ENCODE peak calls at places on chromosome 9, in five cellular contexts. S, R, A, H and U are unnamed samples.

GRCh38 chr9:110141118-110141797 is 66.7 kb downstream of the C9orf152 start:
- DNase-seq in A (peak), H (peak), R (peak), S (no peak), U (no peak)

GRCh38 chr9:137487454-137488329 is 28.6 kb upstream of the NSMF start:
- DNase-seq in S (no peak), H (no peak), A (peak), R (no peak), U (no peak)

GRCh38 chr9:123119566-123119965 is 86.1 kb downstream of the GPR21 start:
- DNase-seq in A (no peak), S (no peak), R (no peak), H (no peak), U (no peak)

GRCh38 chr9:134606951-134607733 is 34.5 kb upstream of the COL5A1 start:
- DNase-seq in H (no peak), A (no peak), R (no peak), S (peak), U (no peak)

GRCh38 chr9:79664375-79664825 is 92.6 kb downstream of the TLE4 start:
- DNase-seq in R (no peak), H (peak), A (no peak), S (no peak), U (no peak)

GRCh38 chr9:133580416-133580738 is 28.8 kb downstream of the FAM163B start:
- DNase-seq in A (no peak), S (no peak), R (no peak), H (no peak), U (no peak)

GRCh38 chr9:96139592-96140251 is 162.3 kb downstream of the HSD17B3 start:
- DNase-seq in S (no peak), H (peak), A (peak), R (peak), U (no peak)

GRCh38 chr9:95409650-95410426 is 92.3 kb upstream of the FANCC start:
- DNase-seq in S (no peak), H (peak), A (peak), R (no peak), U (no peak)

GRCh38 chr9:125988479-125989050 is 241.4 kb downstream of the PBX3 start:
- DNase-seq in H (no peak), A (no peak), R (no peak), S (no peak), U (no peak)

GRCh38 chr9:128553695-128554094 is 1.3 kb downstream of the SPTAN1 start:
- DNase-seq in S (no peak), R (no peak), H (peak), A (peak), U (no peak)

GRCh38 chr9:92299116-92299515 is 5.6 kb upstream of the IARS1 start:
- DNase-seq in A (no peak), R (no peak), H (no peak), S (no peak), U (no peak)

GRCh38 chr9:36738318-36738975 is 165.8 kb downstream of the MELK start:
- DNase-seq in S (no peak), A (peak), H (peak), R (no peak), U (no peak)

GRCh38 chr9:70901013-70901412 is 220.4 kb downstream of the TRPM3 start:
- DNase-seq in S (no peak), A (no peak), R (no peak), H (no peak), U (no peak)

GRCh38 chr9:118578467-118578866 is 790.8 kb downstream of the BRINP1 start:
- DNase-seq in A (peak), S (no peak), H (peak), R (no peak), U (no peak)

GRCh38 chr9:120306561-120306960 is 273.4 kb downstream of the CDK5RAP2 start:
- DNase-seq in R (no peak), A (no peak), S (no peak), H (no peak), U (no peak)

GRCh38 chr9:11946521-11946920 is 746.7 kb upstream of the TYRP1 start:
- DNase-seq in H (no peak), A (peak), R (no peak), S (no peak), U (no peak)

GRCh38 chr9:26375448-26375847 is 517.2 kb downstream of the CAAP1 start:
- DNase-seq in R (no peak), H (peak), S (no peak), A (no peak), U (no peak)

GRCh38 chr9:72857632-72858011 is 95.2 kb downstream of the ALDH1A1 start:
- DNase-seq in S (no peak), H (no peak), A (no peak), R (no peak), U (no peak)

GRCh38 chr9:811101-811531 is 30.4 kb upstream of the DMRT1 start:
- DNase-seq in R (no peak), H (peak), S (no peak), A (peak), U (no peak)